ENCODE peak calls at places on chromosome 19, in six cellular contexts. One of them, this sample, is unnamed.

GRCh38 chr19:30158893-30159245 is 213.3 kb upstream of the ZNF536 start:
- DNase-seq in IMR-90: no peak
- DNase-seq in astrocyte: no peak
- DNase-seq in NCI-H2081: no peak
- DNase-seq in iPS-NIHi11: no peak
- DNase-seq in C1 segment of cervical spinal cord: no peak
- DNase-seq in this sample: no peak

GRCh38 chr19:49338691-49339363 is 3.6 kb downstream of the CD37 start:
- DNase-seq in C1 segment of cervical spinal cord: no peak
- DNase-seq in astrocyte: peak; percentile 16
- DNase-seq in NCI-H2081: no peak
- DNase-seq in IMR-90: no peak
- DNase-seq in iPS-NIHi11: peak; percentile 94
- DNase-seq in this sample: no peak

GRCh38 chr19:56918682-56919307 is 78.3 kb upstream of the PEG3 start:
- DNase-seq in iPS-NIHi11: no peak
- DNase-seq in astrocyte: no peak
- DNase-seq in IMR-90: no peak
- DNase-seq in NCI-H2081: no peak
- DNase-seq in C1 segment of cervical spinal cord: no peak
- DNase-seq in this sample: no peak

GRCh38 chr19:38266981-38267597 is 2.7 kb downstream of the SPINT2 start:
- DNase-seq in C1 segment of cervical spinal cord: no peak
- DNase-seq in iPS-NIHi11: no peak
- DNase-seq in NCI-H2081: no peak
- DNase-seq in astrocyte: peak; percentile 68
- DNase-seq in IMR-90: peak; percentile 78
- DNase-seq in this sample: no peak

GRCh38 chr19:2215281-2215751 is 20.8 kb downstream of the PLEKHJ1 start:
- DNase-seq in NCI-H2081: peak; percentile 50
- DNase-seq in C1 segment of cervical spinal cord: no peak
- DNase-seq in iPS-NIHi11: no peak
- DNase-seq in astrocyte: no peak
- DNase-seq in IMR-90: no peak
- DNase-seq in this sample: no peak

GRCh38 chr19:47446534-47447469 is 24.9 kb downstream of the SLC8A2 start:
- DNase-seq in NCI-H2081: peak; percentile 50
- DNase-seq in iPS-NIHi11: peak; percentile 83
- DNase-seq in C1 segment of cervical spinal cord: no peak
- DNase-seq in astrocyte: no peak
- DNase-seq in IMR-90: no peak
- DNase-seq in this sample: peak; percentile 32

GRCh38 chr19:18894254-18895037 is 1.5 kb downstream of the CERS1 start:
- DNase-seq in astrocyte: peak; percentile 30
- DNase-seq in NCI-H2081: peak; percentile 54
- DNase-seq in IMR-90: peak; percentile 35
- DNase-seq in iPS-NIHi11: peak; percentile 90
- DNase-seq in C1 segment of cervical spinal cord: peak; percentile 70
- DNase-seq in this sample: peak; percentile 98

GRCh38 chr19:18999016-18999758 is 34.1 kb downstream of the SUGP2 start:
- DNase-seq in astrocyte: peak; percentile 39
- DNase-seq in NCI-H2081: peak; percentile 23
- DNase-seq in IMR-90: peak; percentile 58
- DNase-seq in C1 segment of cervical spinal cord: no peak
- DNase-seq in iPS-NIHi11: no peak
- DNase-seq in this sample: no peak

GRCh38 chr19:16936901-16937300 is 48.1 kb downstream of the F2RL3 start:
- DNase-seq in C1 segment of cervical spinal cord: no peak
- DNase-seq in astrocyte: no peak
- DNase-seq in NCI-H2081: no peak
- DNase-seq in IMR-90: no peak
- DNase-seq in iPS-NIHi11: no peak
- DNase-seq in this sample: no peak

GRCh38 chr19:50568321-50569022 is at the start of gene LRRC4B:
- DNase-seq in iPS-NIHi11: peak; percentile 75
- DNase-seq in C1 segment of cervical spinal cord: no peak
- DNase-seq in NCI-H2081: no peak
- DNase-seq in astrocyte: no peak
- DNase-seq in IMR-90: no peak
- DNase-seq in this sample: peak; percentile 73

GRCh38 chr19:42066075-42066754 is 3.8 kb downstream of the GRIK5 start:
- DNase-seq in C1 segment of cervical spinal cord: no peak
- DNase-seq in NCI-H2081: peak; percentile 46
- DNase-seq in astrocyte: peak; percentile 10
- DNase-seq in IMR-90: peak; percentile 19
- DNase-seq in iPS-NIHi11: peak; percentile 82
- DNase-seq in this sample: peak; percentile 22

GRCh38 chr19:30090476-30090875 is 148.4 kb downstream of the URI1 start:
- DNase-seq in astrocyte: no peak
- DNase-seq in C1 segment of cervical spinal cord: no peak
- DNase-seq in iPS-NIHi11: no peak
- DNase-seq in NCI-H2081: no peak
- DNase-seq in IMR-90: no peak
- DNase-seq in this sample: no peak

GRCh38 chr19:38228005-38228377 is 4.0 kb upstream of the DPF1 start:
- DNase-seq in NCI-H2081: no peak
- DNase-seq in IMR-90: no peak
- DNase-seq in astrocyte: no peak
- DNase-seq in C1 segment of cervical spinal cord: no peak
- DNase-seq in iPS-NIHi11: no peak
- DNase-seq in this sample: no peak

GRCh38 chr19:21210037-21210621 is 68.3 kb downstream of the ZNF431 start:
- DNase-seq in IMR-90: no peak
- DNase-seq in astrocyte: no peak
- DNase-seq in iPS-NIHi11: no peak
- DNase-seq in NCI-H2081: no peak
- DNase-seq in C1 segment of cervical spinal cord: no peak
- DNase-seq in this sample: no peak

GRCh38 chr19:3543150-3544053 is 4.4 kb downstream of the TEKTIP1 start:
- DNase-seq in astrocyte: no peak
- DNase-seq in NCI-H2081: no peak
- DNase-seq in C1 segment of cervical spinal cord: no peak
- DNase-seq in IMR-90: no peak
- DNase-seq in iPS-NIHi11: no peak
- DNase-seq in this sample: no peak

GRCh38 chr19:48933382-48933932 is at the start of gene DHDH:
- DNase-seq in astrocyte: peak; percentile 47
- DNase-seq in IMR-90: peak; percentile 42
- DNase-seq in C1 segment of cervical spinal cord: peak; percentile 4
- DNase-seq in iPS-NIHi11: peak; percentile 96
- DNase-seq in NCI-H2081: peak; percentile 88
- DNase-seq in this sample: peak; percentile 59

GRCh38 chr19:15091918-15092753 is 10.1 kb downstream of the OR1I1 start:
- DNase-seq in iPS-NIHi11: peak; percentile 62
- DNase-seq in astrocyte: peak; percentile 23
- DNase-seq in NCI-H2081: peak; percentile 65
- DNase-seq in C1 segment of cervical spinal cord: no peak
- DNase-seq in IMR-90: peak; percentile 71
- DNase-seq in this sample: no peak

GRCh38 chr19:29831041-29831548 is 19.3 kb downstream of the CCNE1 start:
- DNase-seq in iPS-NIHi11: peak; percentile 26
- DNase-seq in astrocyte: no peak
- DNase-seq in C1 segment of cervical spinal cord: no peak
- DNase-seq in IMR-90: no peak
- DNase-seq in NCI-H2081: no peak
- DNase-seq in this sample: no peak

GRCh38 chr19:16769385-16769784 is 49.7 kb downstream of the NWD1 start:
- DNase-seq in astrocyte: no peak
- DNase-seq in iPS-NIHi11: no peak
- DNase-seq in IMR-90: no peak
- DNase-seq in C1 segment of cervical spinal cord: no peak
- DNase-seq in NCI-H2081: no peak
- DNase-seq in this sample: no peak

GRCh38 chr19:54035215-54036178 is 28.2 kb downstream of the VSTM1 start:
- DNase-seq in astrocyte: peak; percentile 82
- DNase-seq in C1 segment of cervical spinal cord: no peak
- DNase-seq in iPS-NIHi11: peak; percentile 35
- DNase-seq in NCI-H2081: no peak
- DNase-seq in IMR-90: peak; percentile 78
- DNase-seq in this sample: peak; percentile 1

GRCh38 chr19:14804755-14805154 is 26.4 kb upstream of the ADGRE2 start:
- DNase-seq in iPS-NIHi11: no peak
- DNase-seq in NCI-H2081: no peak
- DNase-seq in astrocyte: no peak
- DNase-seq in C1 segment of cervical spinal cord: no peak
- DNase-seq in IMR-90: no peak
- DNase-seq in this sample: no peak

GRCh38 chr19:28185646-28186045 is 1027.3 kb downstream of the UQCRFS1 start:
- DNase-seq in astrocyte: peak; percentile 18
- DNase-seq in iPS-NIHi11: no peak
- DNase-seq in C1 segment of cervical spinal cord: no peak
- DNase-seq in IMR-90: no peak
- DNase-seq in NCI-H2081: no peak
- DNase-seq in this sample: peak; percentile 22

This sample was measured in anterior cingulate cortex.